ENCODE peak calls at places on chromosomes 3 and 15, in ten cellular contexts. F is cardiac muscle cell, O is body of pancreas, D is A549, W is ovary, H is fibroblast of lung, C is HCT116, T is astrocyte of the spinal cord, A is endodermal cell, G is epithelial cell of proximal tubule. Y is an unnamed sample.

GRCh38 chr3:152026033-152026556 is 152.7 kb downstream of the SUCNR1 start:
- DNase-seq in C (peak), T (peak), W (no peak), D (peak), F (peak), H (peak), O (no peak), A (no peak), G (no peak), Y (peak)

GRCh38 chr3:58581328-58582091 is 4.3 kb upstream of the FAM107A start:
- DNase-seq in O (no peak), F (peak), D (no peak), H (no peak), T (no peak), C (no peak), A (peak), W (no peak), G (no peak), Y (no peak)

GRCh38 chr3:14861031-14861430 is 42.3 kb downstream of the FGD5 start:
- DNase-seq in G (no peak), W (no peak), A (no peak), D (no peak), F (peak), O (no peak), T (no peak), H (no peak), C (no peak), Y (no peak)

GRCh38 chr3:149494759-149495580 is 20.5 kb downstream of the TM4SF4 start:
- DNase-seq in G (no peak), W (no peak), C (no peak), A (no peak), D (no peak), O (no peak), H (peak), T (peak), F (no peak), Y (peak)

GRCh38 chr3:12986986-12987385 is 86.2 kb downstream of the IQSEC1 start:
- DNase-seq in A (peak), T (no peak), F (no peak), O (peak), G (no peak), H (no peak), C (no peak), D (no peak), W (no peak), Y (no peak)

GRCh38 chr3:5504135-5504534 is 316.6 kb downstream of the EDEM1 start:
- DNase-seq in D (no peak), A (no peak), F (no peak), G (no peak), O (no peak), C (no peak), T (no peak), W (no peak), H (no peak), Y (no peak)

GRCh38 chr15:73983211-73983727 is 8.8 kb downstream of the STOML1 start:
- DNase-seq in H (peak), F (peak), A (no peak), O (no peak), T (peak), C (peak), D (no peak), W (peak), G (peak), Y (no peak)

GRCh38 chr3:17810759-17811158 is 68.3 kb upstream of the TBC1D5 start:
- DNase-seq in D (peak), O (no peak), C (peak), T (peak), H (peak), W (no peak), G (no peak), F (peak), A (no peak), Y (no peak)

GRCh38 chr15:71304681-71305080 is 189.4 kb downstream of the THSD4 start:
- DNase-seq in T (no peak), G (no peak), H (no peak), D (no peak), F (no peak), O (no peak), W (no peak), A (no peak), C (no peak), Y (no peak)

GRCh38 chr15:98964461-98965454 is 42.8 kb downstream of the PGPEP1L start:
- DNase-seq in H (no peak), G (no peak), F (peak), O (no peak), C (no peak), W (no peak), A (peak), D (no peak), T (no peak), Y (no peak)

GRCh38 chr3:126895178-126896066 is 87.5 kb upstream of the PLXNA1 start:
- DNase-seq in F (peak), A (peak), H (no peak), G (no peak), D (peak), T (no peak), O (peak), W (peak), C (no peak), Y (no peak)

GRCh38 chr3:25441234-25441856 is 13.3 kb downstream of the RARB start:
- DNase-seq in O (no peak), H (no peak), G (no peak), D (no peak), A (peak), C (peak), W (no peak), F (no peak), T (no peak), Y (no peak)

GRCh38 chr15:48798319-48798718 is 12.6 kb downstream of the CEP152 start:
- DNase-seq in O (no peak), D (no peak), H (no peak), T (no peak), G (no peak), A (peak), W (no peak), F (no peak), C (no peak), Y (no peak)

GRCh38 chr15:53512029-53512428 is 247.4 kb downstream of the WDR72 start:
- DNase-seq in T (no peak), G (no peak), F (no peak), A (no peak), C (no peak), W (no peak), D (no peak), O (no peak), H (no peak), Y (no peak)

GRCh38 chr3:27680517-27681246 is 41.4 kb downstream of the EOMES start:
- DNase-seq in A (peak), F (no peak), C (no peak), W (no peak), T (no peak), H (peak), G (no peak), O (no peak), D (no peak), Y (no peak)

GRCh38 chr15:83582386-83582785 is 71.5 kb upstream of the ADAMTSL3 start:
- DNase-seq in F (peak), H (peak), T (no peak), G (no peak), A (no peak), C (no peak), W (no peak), O (no peak), D (no peak), Y (no peak)

GRCh38 chr3:196962108-196962929 is 6.3 kb downstream of the PIGZ start:
- DNase-seq in W (no peak), C (no peak), F (no peak), G (no peak), D (no peak), O (no peak), H (no peak), T (no peak), A (no peak), Y (no peak)

GRCh38 chr15:52496175-52496574 is 32.5 kb downstream of the MYO5A start:
- DNase-seq in W (no peak), H (no peak), O (no peak), A (no peak), G (no peak), D (no peak), F (no peak), T (no peak), C (no peak), Y (no peak)

GRCh38 chr3:142574665-142575064 is 3.9 kb downstream of the ATR start:
- DNase-seq in A (no peak), W (no peak), D (no peak), G (no peak), F (no peak), O (no peak), H (no peak), T (no peak), C (no peak), Y (no peak)

GRCh38 chr15:65408370-65409283 is 14.1 kb downstream of the IGDCC4 start:
- DNase-seq in C (no peak), W (no peak), O (no peak), D (no peak), G (peak), T (peak), A (no peak), H (peak), F (peak), Y (no peak)

GRCh38 chr15:23504003-23504402 is 57.0 kb upstream of the GOLGA6L2 start:
- DNase-seq in H (no peak), A (no peak), G (no peak), D (no peak), C (no peak), O (no peak), W (no peak), T (no peak), F (no peak), Y (no peak)

GRCh38 chr3:151112731-151113130 is 27.3 kb downstream of the MED12L start:
- DNase-seq in W (no peak), C (no peak), T (no peak), A (no peak), D (no peak), G (no peak), F (no peak), H (no peak), O (no peak), Y (no peak)

GRCh38 chr15:29089731-29090616 is 179.6 kb downstream of the NSMCE3 start:
- DNase-seq in O (no peak), A (no peak), G (no peak), C (no peak), F (peak), D (no peak), W (no peak), T (peak), H (peak), Y (no peak)

GRCh38 chr15:95622843-95623242 is 707.7 kb upstream of the NR2F2 start:
- DNase-seq in C (no peak), T (no peak), W (no peak), H (no peak), F (no peak), A (no peak), D (no peak), G (no peak), O (no peak), Y (no peak)

GRCh38 chr3:123126051-123126450 is 59.2 kb downstream of the PDIA5 start:
- DNase-seq in G (no peak), C (no peak), W (no peak), A (no peak), D (no peak), H (no peak), O (no peak), T (no peak), F (peak), Y (no peak)

GRCh38 chr3:78988324-78988723 is 779.5 kb downstream of the ROBO1 start:
- DNase-seq in A (no peak), T (peak), W (no peak), G (peak), F (peak), O (no peak), D (peak), C (no peak), H (peak), Y (no peak)

GRCh38 chr15:92683511-92683834 is 27.9 kb upstream of the FAM174B start:
- DNase-seq in H (peak), G (no peak), F (peak), A (peak), O (peak), W (peak), T (peak), D (peak), C (no peak), Y (no peak)

GRCh38 chr3:126113733-126114132 is 29.8 kb upstream of the SLC41A3 start:
- DNase-seq in W (no peak), C (no peak), H (no peak), D (peak), F (no peak), T (no peak), G (no peak), A (peak), O (no peak), Y (no peak)

GRCh38 chr3:191235331-191236314 is 36.6 kb downstream of the OSTN start:
- DNase-seq in W (no peak), D (no peak), A (no peak), H (peak), T (peak), G (no peak), F (peak), O (no peak), C (no peak), Y (no peak)

GRCh38 chr15:29857196-29857595 is 34.9 kb upstream of the TJP1 start:
- DNase-seq in A (no peak), O (no peak), D (peak), C (no peak), G (no peak), T (peak), W (no peak), H (peak), F (no peak), Y (no peak)

GRCh38 chr15:60572462-60573214 is 93.7 kb upstream of the ICE2 start:
- DNase-seq in H (no peak), W (no peak), T (no peak), F (no peak), C (no peak), D (no peak), G (no peak), A (no peak), O (no peak), Y (no peak)

DNA sequence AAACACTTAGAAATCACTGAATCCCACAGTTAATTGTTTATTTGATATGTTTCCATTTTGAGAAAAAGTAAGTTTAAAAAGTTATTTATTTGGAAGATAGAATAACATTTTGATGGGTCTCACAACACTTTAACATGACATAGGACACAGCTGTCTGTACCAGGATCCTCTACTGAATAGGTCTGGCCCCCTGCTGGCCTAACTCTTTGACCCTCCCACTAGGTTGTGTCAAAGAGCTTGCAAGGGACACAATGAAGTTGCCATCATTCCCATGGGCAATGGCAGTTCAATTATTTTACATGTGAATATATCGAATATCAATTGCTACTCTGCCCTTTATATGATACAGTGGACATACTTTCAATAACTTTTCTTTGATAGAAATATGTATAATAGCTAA is 138.9 kb downstream of the EPHA3 start:
- DNase-seq in C (no peak), D (no peak), H (no peak), A (peak), O (no peak), W (no peak), T (no peak), F (no peak), G (no peak), Y (no peak)
- TF ChIP-seq CTCF in C (no peak), D (no peak), H (no peak), A (peak), O (no peak), W (no peak), T (no peak), F (no peak), G (no peak), Y (no peak)

DNA sequence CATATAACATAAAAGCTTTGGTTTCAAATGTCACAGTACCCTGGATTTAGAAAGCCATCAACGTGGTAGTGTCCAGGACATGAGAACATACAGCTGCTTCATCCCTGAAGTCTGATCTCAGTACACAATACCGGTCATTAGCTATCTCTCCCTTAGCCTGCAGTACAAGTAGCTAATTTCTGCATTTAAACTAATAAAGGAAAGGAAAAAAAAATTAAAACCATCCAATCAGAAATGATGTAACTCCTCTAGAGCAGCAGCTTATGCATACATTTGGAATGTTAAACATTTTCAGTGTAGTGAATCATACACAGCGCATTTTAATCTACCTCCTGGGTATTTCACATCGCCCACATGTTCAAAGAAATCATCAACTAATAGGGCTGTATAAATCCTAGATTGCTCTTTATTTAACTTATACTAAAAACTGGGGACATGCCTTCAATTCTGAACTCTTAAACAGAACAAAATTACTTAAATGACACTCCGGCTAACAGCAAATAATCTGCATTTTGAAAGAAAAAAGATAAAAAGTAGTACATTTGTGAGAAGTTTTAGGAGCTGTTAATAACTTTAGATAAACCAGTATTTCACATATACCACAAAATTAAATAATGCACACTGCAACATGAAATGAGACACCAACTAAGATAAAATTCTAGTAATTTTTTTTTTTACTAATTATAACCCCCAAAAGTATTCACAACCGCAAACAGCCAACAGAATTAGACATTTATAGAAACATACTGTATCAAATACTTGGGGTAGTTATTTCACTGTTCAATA is 3.7 kb downstream of the IGF2BP2 start:
- DNase-seq in O (no peak), W (no peak), D (peak), A (no peak), C (no peak), T (peak), H (peak), G (peak), F (peak), Y (peak)
- H3K4me3 ChIP-seq in O (no peak), W (no peak), D (peak), A (peak), C (peak), T (peak), H (peak), G (peak), F (peak), Y (peak)

DNA sequence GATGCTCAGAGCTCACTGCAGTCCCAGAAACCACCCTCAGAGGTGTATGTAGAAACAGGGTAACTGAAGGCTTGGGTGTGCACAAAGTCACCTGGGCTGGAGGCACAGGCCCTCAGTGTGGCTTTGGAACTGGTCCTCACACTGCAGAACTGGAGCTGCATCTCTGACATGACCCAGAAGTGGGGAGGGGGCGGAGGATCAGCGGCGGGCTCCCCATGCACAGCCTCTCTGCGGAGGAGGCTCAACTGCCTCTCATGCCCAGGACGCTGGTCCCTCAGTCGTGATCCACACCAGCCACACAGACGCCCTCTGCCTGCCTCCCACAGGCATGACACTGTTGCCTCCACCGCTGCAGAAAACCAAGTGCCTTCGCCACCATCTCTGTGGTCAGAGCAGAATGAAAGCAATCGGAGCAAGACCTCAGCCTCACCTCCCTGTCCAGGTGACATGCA is 73.7 kb downstream of the TM2D3 start:
- DNase-seq in H (no peak), O (peak), A (peak), F (peak), G (no peak), C (peak), T (no peak), D (peak), W (no peak), Y (no peak)
- TF ChIP-seq CTCF in H (peak), O (peak), A (peak), F (peak), G (peak), C (peak), T (no peak), D (peak), W (no peak), Y (peak)

DNA sequence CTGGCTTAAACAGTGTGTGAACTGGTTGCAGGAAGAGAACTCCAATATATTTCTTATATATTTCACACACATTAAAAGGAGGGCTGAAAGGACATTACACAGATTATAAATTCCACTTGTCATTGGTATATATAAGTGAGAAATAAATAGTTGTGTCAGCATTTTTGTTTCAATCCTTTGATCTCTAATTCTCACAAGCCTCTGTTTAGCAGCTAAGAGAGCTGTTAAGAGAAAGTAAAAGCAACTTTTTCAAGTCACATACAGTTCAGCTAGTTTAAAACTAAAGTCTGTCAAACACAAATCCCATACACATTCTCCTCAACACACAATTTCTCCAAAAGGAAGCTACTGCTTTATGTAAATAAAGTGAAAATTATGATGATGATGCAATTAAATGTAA is 70.5 kb upstream of the CCDC39 start:
- DNase-seq in A (no peak), T (no peak), C (no peak), G (no peak), F (no peak), W (no peak), O (no peak), D (no peak), H (no peak), Y (no peak)
- H3K4me3 ChIP-seq in A (no peak), T (no peak), C (no peak), G (no peak), F (no peak), W (no peak), O (no peak), D (no peak), H (no peak), Y (no peak)

GRCh38 chr3:193928354-193929209 is 207.4 kb upstream of the HES1 start:
- DNase-seq in H (peak), W (no peak), A (no peak), G (no peak), F (peak), O (no peak), C (no peak), T (peak), D (peak), Y (no peak)

GRCh38 chr3:193932576-193932975 is 203.4 kb upstream of the HES1 start:
- DNase-seq in W (no peak), F (no peak), T (no peak), O (no peak), A (no peak), C (no peak), G (no peak), D (no peak), H (no peak), Y (no peak)

GRCh38 chr3:193929373-193929772 is 206.6 kb upstream of the HES1 start:
- DNase-seq in C (no peak), W (no peak), D (no peak), O (no peak), F (no peak), H (no peak), A (no peak), T (no peak), G (no peak), Y (no peak)

GRCh38 chr3:193930247-193930646 is 205.7 kb upstream of the HES1 start:
- DNase-seq in D (no peak), A (no peak), G (no peak), C (no peak), O (no peak), W (no peak), T (no peak), F (no peak), H (no peak), Y (no peak)

GRCh38 chr3:193933451-193933850 is 202.5 kb upstream of the HES1 start:
- DNase-seq in C (no peak), O (no peak), G (no peak), F (no peak), W (no peak), D (no peak), H (no peak), T (no peak), A (no peak), Y (no peak)
- TF ChIP-seq CTCF in C (no peak), O (no peak), G (no peak), F (no peak), W (no peak), D (no peak), H (no peak), T (no peak), A (no peak), Y (no peak)

Y was measured in AG04449.